ENCODE peak calls at places on chromosomes 11 and 22, in six cellular contexts. C, O, W, H, N and B are unnamed samples.

GRCh38 chr11:16047073-16047472 is 309.3 kb downstream of the SOX6 start:
- DNase-seq in N (peak; percentile 56), O (no peak), W (no peak), H (no peak), C (no peak), B (no peak)

GRCh38 chr22:48714231-48714630 is 1113.4 kb downstream of the BRD1 start:
- DNase-seq in C (no peak), N (no peak), W (no peak), O (no peak), H (peak; percentile 82), B (no peak)

GRCh38 chr22:45335021-45335818 is 25.5 kb downstream of the FAM118A start:
- DNase-seq in W (no peak), O (no peak), C (no peak), H (no peak), N (peak; percentile 79), B (no peak)

GRCh38 chr11:66192181-66192888 is 76.1 kb upstream of the RAB1B start:
- DNase-seq in N (no peak), H (no peak), W (no peak), O (no peak), C (no peak), B (no peak)

GRCh38 chr11:18265949-18266348 is at the start of gene SAA1:
- DNase-seq in C (no peak), H (no peak), N (no peak), O (no peak), W (no peak), B (peak; percentile 34)

GRCh38 chr11:117871160-117871559 is 5.3 kb downstream of the FXYD6 start:
- DNase-seq in C (no peak), W (no peak), N (no peak), H (no peak), O (no peak), B (no peak)

GRCh38 chr22:42273855-42274451 is 3.5 kb upstream of the TCF20 start:
- DNase-seq in O (no peak), W (no peak), H (peak; percentile 44), N (peak; percentile 68), C (no peak), B (no peak)

GRCh38 chr11:77140231-77140959 is 12.3 kb downstream of the MYO7A start:
- DNase-seq in H (peak; percentile 47), O (no peak), C (no peak), W (no peak), N (peak; percentile 65), B (no peak)

GRCh38 chr11:73295259-73295995 is 12.6 kb upstream of the ARHGEF17 start:
- DNase-seq in C (peak; percentile 71), O (peak; percentile 70), H (peak; percentile 73), N (peak; percentile 93), W (peak; percentile 84), B (peak; percentile 83)
- TF ChIP-seq CTCF in C (peak; percentile 95), O (peak; percentile 86), H (peak; percentile 93), N (peak; percentile 97), W (peak; percentile 97), B (peak; percentile 93)

DNA sequence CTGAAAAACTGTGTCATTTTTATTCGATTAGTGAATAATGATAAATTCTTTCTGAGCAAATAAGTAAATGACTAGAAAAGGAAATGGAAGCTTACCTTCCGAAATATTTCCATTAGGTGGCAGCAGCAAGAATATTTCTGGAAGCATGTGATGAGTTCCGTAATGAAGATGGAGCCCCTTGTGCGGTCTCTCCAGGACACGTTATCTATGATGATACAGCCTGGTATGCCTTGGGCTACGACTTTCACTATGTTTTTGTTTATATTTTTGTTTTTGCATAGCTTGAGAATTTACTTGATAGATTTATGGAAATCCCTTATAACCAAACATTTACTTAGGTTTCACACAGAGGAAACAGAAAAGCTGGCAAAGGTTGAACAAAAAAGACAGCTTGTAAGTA is 25.7 kb downstream of the CASP5 start:
- DNase-seq in W (no peak), H (no peak), O (no peak), C (no peak), N (no peak), B (no peak)
- TF ChIP-seq CTCF in W (no peak), H (peak; percentile 65), O (no peak), C (no peak), N (peak; percentile 21), B (no peak)

DNA sequence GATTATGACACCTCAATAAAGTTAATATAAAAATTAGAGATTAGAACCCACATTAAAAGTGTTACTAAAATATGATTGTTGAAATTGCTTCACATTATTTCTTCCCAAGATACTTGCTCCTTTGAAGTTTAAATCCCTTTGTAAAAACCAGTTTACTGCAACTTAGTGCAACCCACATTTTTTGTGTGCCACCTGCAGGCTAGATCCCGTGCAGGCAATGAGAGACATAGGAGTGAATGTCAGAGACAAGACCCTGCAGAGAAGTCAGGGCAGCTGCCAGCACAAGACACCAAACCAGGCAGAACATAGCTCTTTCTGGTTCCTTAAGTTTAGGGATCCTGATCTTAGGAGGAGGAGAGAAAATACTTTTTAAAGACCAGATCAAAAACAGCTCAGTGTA is 142.9 kb upstream of the MTNR1B start:
- DNase-seq in W (no peak), N (peak; percentile 39), H (no peak), O (no peak), C (no peak), B (no peak)
- TF ChIP-seq CTCF in W (no peak), N (peak; percentile 44), H (peak; percentile 43), O (no peak), C (no peak), B (no peak)

DNA sequence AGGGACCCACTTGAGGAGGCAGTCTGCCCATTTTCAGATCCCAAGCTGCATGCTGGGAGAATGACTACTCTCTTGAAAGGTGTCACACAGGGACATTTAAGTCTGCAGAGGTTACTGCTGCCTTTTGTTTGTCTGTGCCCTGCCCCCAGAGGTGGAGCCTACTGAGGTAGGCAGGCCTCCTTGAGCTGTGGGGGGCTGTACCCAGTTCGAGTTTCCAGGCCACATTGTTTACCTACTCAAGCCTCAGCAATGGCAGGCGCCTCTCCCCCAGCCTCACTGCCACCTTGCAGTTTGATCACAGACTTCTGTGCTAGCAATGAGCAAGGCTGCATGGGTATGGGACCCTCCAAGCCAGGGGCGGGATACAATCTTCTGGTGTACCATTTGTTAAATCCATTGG is 126.0 kb downstream of the OR4A5 start:
- DNase-seq in N (no peak), W (no peak), H (peak; percentile 59), O (no peak), C (no peak), B (no peak)
- TF ChIP-seq CTCF in N (no peak), W (no peak), H (no peak), O (no peak), C (no peak), B (no peak)

GRCh38 chr11:102615077-102615893 is 9.8 kb downstream of the MMP20 start:
- DNase-seq in N (peak; percentile 12), C (no peak), O (no peak), H (no peak), W (no peak), B (no peak)

GRCh38 chr11:102615894-102616432 is 9.2 kb downstream of the MMP20 start:
- DNase-seq in C (no peak), W (no peak), N (no peak), H (no peak), O (no peak), B (no peak)

GRCh38 chr11:102613455-102613854 is 11.7 kb downstream of the MMP20 start:
- DNase-seq in C (no peak), W (no peak), H (no peak), N (peak; percentile 37), O (no peak), B (no peak)

GRCh38 chr11:102617491-102618026 is 7.6 kb downstream of the MMP20 start:
- DNase-seq in C (no peak), N (no peak), W (no peak), H (no peak), O (no peak), B (no peak)

GRCh38 chr11:102614485-102614884 is 10.6 kb downstream of the MMP20 start:
- DNase-seq in N (peak; percentile 26), O (no peak), C (no peak), W (no peak), H (no peak), B (no peak)
- TF ChIP-seq CTCF in N (peak; percentile 40), O (peak; percentile 31), C (no peak), W (no peak), H (peak; percentile 60), B (no peak)

DNA sequence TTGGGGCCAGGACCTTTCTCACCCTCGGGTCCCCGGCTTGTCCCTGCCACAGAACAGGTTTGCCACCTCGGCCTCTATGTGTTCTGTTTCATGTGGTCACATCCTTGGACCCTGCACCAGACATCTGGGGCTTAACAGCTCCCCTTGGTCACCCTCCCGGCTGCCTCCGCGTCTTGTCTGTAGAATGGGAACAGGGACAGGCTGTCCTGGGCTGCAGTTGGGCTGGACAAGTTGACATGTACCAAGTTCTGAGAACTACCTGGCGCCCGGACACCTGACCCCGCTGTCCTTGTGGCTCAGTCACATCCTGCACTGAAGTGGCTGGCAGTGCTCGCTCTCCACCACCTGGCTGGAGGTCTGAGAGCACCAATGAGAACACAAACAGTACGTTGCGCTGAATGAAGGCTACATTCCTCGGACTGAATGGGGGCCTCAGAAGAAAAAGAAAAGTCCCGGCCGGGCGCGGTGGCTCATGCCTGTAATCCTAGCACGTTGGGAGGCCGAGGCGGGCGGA is 2.8 kb upstream of the PLXNB2 start:
- DNase-seq in H (no peak), W (no peak), O (no peak), N (peak; percentile 27), C (no peak), B (no peak)
- TF ChIP-seq CTCF in H (no peak), W (no peak), O (no peak), N (no peak), C (no peak), B (no peak)

DNA sequence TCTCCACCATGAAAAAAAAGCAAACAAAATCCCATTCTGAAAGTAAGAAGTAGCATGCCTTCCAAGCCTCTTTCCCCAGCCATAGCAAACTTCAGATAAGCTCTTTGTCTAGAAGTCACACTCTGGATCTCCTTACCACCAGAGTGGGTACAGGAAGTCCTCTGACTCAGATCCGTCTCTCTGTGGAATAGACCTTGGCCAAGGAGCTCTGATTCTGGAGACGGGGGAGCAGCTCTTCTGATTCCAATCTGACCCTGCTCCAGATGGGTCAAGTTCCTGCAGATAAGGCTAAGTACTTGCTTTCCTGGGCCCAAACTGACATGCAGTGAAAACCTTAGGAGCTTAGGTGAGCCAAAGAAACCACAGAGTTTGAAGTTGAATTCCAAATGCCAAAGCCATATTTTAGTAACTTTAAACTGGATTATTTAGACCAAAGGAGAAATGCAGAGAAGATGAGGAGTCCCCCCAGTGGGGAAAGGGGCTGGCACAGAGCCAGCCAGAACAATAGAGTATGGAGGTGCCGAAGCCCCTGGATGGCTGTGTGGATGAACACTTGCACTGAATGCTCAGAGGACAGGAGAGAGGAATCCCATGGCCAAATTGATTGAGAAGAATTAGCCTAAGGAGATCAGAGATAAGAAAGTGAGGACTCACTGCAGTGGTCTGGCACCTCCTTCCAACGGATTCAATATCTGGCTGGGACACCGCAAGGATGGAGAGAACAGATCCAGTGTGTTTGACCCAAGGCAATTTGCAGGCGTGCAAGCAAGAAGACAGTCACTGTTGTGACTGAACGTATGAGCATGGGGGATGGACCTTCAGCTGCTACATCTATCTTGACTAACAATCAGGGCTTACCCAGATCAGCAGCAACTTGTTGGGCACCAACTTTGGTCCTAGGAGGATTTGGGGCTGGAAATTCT is 54.9 kb downstream of the ENDOD1 start:
- DNase-seq in C (no peak), O (no peak), W (no peak), N (no peak), H (no peak), B (no peak)
- TF ChIP-seq CTCF in C (no peak), O (no peak), W (no peak), N (no peak), H (no peak), B (no peak)

GRCh38 chr11:73291196-73291595 is 16.9 kb upstream of the ARHGEF17 start:
- DNase-seq in H (peak; percentile 69), N (no peak), O (no peak), W (no peak), C (no peak), B (no peak)
- TF ChIP-seq CTCF in H (no peak), N (no peak), O (no peak), W (no peak), C (no peak), B (no peak)